ENCODE peak calls at places on chromosomes 7 and 10, in five cellular contexts. One of them, this sample, is unnamed.

GRCh38 chr10:43233601-43234430 is 33.0 kb downstream of the RASGEF1A start:
- DNase-seq in neural crest cell: no peak
- DNase-seq in H54: no peak
- DNase-seq in ovary: peak
- DNase-seq in Kasumi-1: no peak
- DNase-seq in this sample: no peak

GRCh38 chr10:16518822-16519221 is 2.9 kb downstream of the C1QL3 start:
- DNase-seq in neural crest cell: no peak
- DNase-seq in H54: no peak
- DNase-seq in ovary: no peak
- DNase-seq in Kasumi-1: no peak
- DNase-seq in this sample: no peak

GRCh38 chr7:71377469-71377868 is 245.5 kb downstream of the GALNT17 start:
- DNase-seq in neural crest cell: no peak
- DNase-seq in H54: no peak
- DNase-seq in ovary: no peak
- DNase-seq in Kasumi-1: no peak
- DNase-seq in this sample: no peak

GRCh38 chr7:149459540-149460433 is 1.1 kb downstream of the ZNF777 start:
- DNase-seq in neural crest cell: peak
- DNase-seq in H54: no peak
- DNase-seq in ovary: no peak
- DNase-seq in Kasumi-1: no peak
- DNase-seq in this sample: peak

GRCh38 chr10:69220510-69220909 is 378 bp downstream of the HKDC1 start:
- DNase-seq in neural crest cell: no peak
- DNase-seq in H54: no peak
- DNase-seq in ovary: no peak
- DNase-seq in Kasumi-1: no peak
- DNase-seq in this sample: no peak

GRCh38 chr7:68050627-68051026 is 1054.0 kb downstream of the TYW1 start:
- DNase-seq in neural crest cell: no peak
- DNase-seq in H54: no peak
- DNase-seq in ovary: no peak
- DNase-seq in Kasumi-1: no peak
- DNase-seq in this sample: no peak

GRCh38 chr10:72291019-72291532 is 17.4 kb downstream of the DDIT4 start:
- DNase-seq in neural crest cell: no peak
- DNase-seq in H54: no peak
- DNase-seq in ovary: no peak
- DNase-seq in Kasumi-1: no peak
- DNase-seq in this sample: peak

GRCh38 chr7:81150951-81151361 is 232.1 kb upstream of the SEMA3C start:
- DNase-seq in neural crest cell: no peak
- DNase-seq in H54: no peak
- DNase-seq in ovary: no peak
- DNase-seq in Kasumi-1: no peak
- DNase-seq in this sample: no peak

GRCh38 chr10:7526017-7526400 is 115.2 kb upstream of the SFMBT2 start:
- DNase-seq in neural crest cell: no peak
- DNase-seq in H54: no peak
- DNase-seq in ovary: no peak
- DNase-seq in Kasumi-1: no peak
- DNase-seq in this sample: no peak

GRCh38 chr10:75399461-75400162 is 2.0 kb downstream of the ZNF503 start:
- DNase-seq in neural crest cell: peak
- DNase-seq in H54: peak
- DNase-seq in ovary: peak
- DNase-seq in Kasumi-1: peak
- DNase-seq in this sample: no peak

GRCh38 chr7:143447500-143447899 is 4.2 kb downstream of the TAS2R60 start:
- DNase-seq in neural crest cell: no peak
- DNase-seq in H54: no peak
- DNase-seq in ovary: no peak
- DNase-seq in Kasumi-1: no peak
- DNase-seq in this sample: no peak

GRCh38 chr7:139658919-139659675 is 118.7 kb downstream of the HIPK2 start:
- DNase-seq in neural crest cell: no peak
- DNase-seq in H54: no peak
- DNase-seq in ovary: no peak
- DNase-seq in Kasumi-1: no peak
- DNase-seq in this sample: no peak

GRCh38 chr7:73699370-73700069 is 16.1 kb downstream of the BUD23 start:
- DNase-seq in neural crest cell: no peak
- DNase-seq in H54: no peak
- DNase-seq in ovary: no peak
- DNase-seq in Kasumi-1: no peak
- DNase-seq in this sample: no peak

GRCh38 chr7:108598153-108598552 is 28.5 kb downstream of the DNAJB9 start:
- DNase-seq in neural crest cell: no peak
- DNase-seq in H54: no peak
- DNase-seq in ovary: no peak
- DNase-seq in Kasumi-1: no peak
- DNase-seq in this sample: no peak

GRCh38 chr10:47035447-47036337 is 124.5 kb downstream of the PTPN20 start:
- DNase-seq in neural crest cell: no peak
- DNase-seq in H54: no peak
- DNase-seq in ovary: no peak
- DNase-seq in Kasumi-1: no peak
- DNase-seq in this sample: no peak

GRCh38 chr10:77341055-77341454 is 296.6 kb downstream of the KCNMA1 start:
- DNase-seq in neural crest cell: no peak
- DNase-seq in H54: no peak
- DNase-seq in ovary: no peak
- DNase-seq in Kasumi-1: no peak
- DNase-seq in this sample: no peak

GRCh38 chr7:142348100-142348499 is 90.2 kb upstream of the PRSS58 start:
- DNase-seq in neural crest cell: no peak
- DNase-seq in H54: no peak
- DNase-seq in ovary: no peak
- DNase-seq in Kasumi-1: no peak
- DNase-seq in this sample: no peak

GRCh38 chr7:52656098-52656497 is 379.3 kb upstream of the POM121L12 start:
- DNase-seq in neural crest cell: no peak
- DNase-seq in H54: no peak
- DNase-seq in ovary: no peak
- DNase-seq in Kasumi-1: no peak
- DNase-seq in this sample: no peak

GRCh38 chr7:55573526-55573925 is 1.2 kb upstream of the VOPP1 start:
- DNase-seq in neural crest cell: no peak
- DNase-seq in H54: no peak
- DNase-seq in ovary: no peak
- DNase-seq in Kasumi-1: no peak
- DNase-seq in this sample: no peak

GRCh38 chr10:62585211-62585758 is 211.1 kb downstream of the ZNF365 start:
- DNase-seq in neural crest cell: no peak
- DNase-seq in H54: no peak
- DNase-seq in ovary: no peak
- DNase-seq in Kasumi-1: no peak
- DNase-seq in this sample: no peak

GRCh38 chr10:119470920-119471702 is 71.4 kb downstream of the RGS10 start:
- DNase-seq in neural crest cell: no peak
- DNase-seq in H54: no peak
- DNase-seq in ovary: no peak
- DNase-seq in Kasumi-1: no peak
- DNase-seq in this sample: no peak

This sample was measured in Karpas-422.